ENCODE peak calls at places on chromosome 21, in seven cellular contexts. N, R, B, C, S, T and A are unnamed samples.

GRCh38 chr21:15592271-15592860 is 137.4 kb upstream of the USP25 start:
- DNase-seq in N (peak; percentile 56), R (peak; percentile 21), B (no peak), C (no peak), S (peak; percentile 71), T (no peak), A (no peak)

GRCh38 chr21:33975548-33976081 is 60.0 kb upstream of the ATP5PO start:
- DNase-seq in N (peak; percentile 74), R (no peak), B (peak; percentile 38), C (no peak), S (no peak), T (no peak), A (no peak)

GRCh38 chr21:34023691-34024381 is 49.5 kb upstream of the MRPS6 start:
- DNase-seq in N (no peak), R (no peak), B (no peak), C (no peak), S (no peak), T (no peak), A (no peak)

GRCh38 chr21:35020902-35021301 is 28.2 kb downstream of the RUNX1 start:
- DNase-seq in N (peak; percentile 66), R (no peak), B (no peak), C (no peak), S (no peak), T (no peak), A (no peak)

GRCh38 chr21:28554660-28555475 is 437.8 kb downstream of the LTN1 start:
- DNase-seq in N (peak; percentile 15), R (no peak), B (no peak), C (no peak), S (no peak), T (no peak), A (no peak)

GRCh38 chr21:15978158-15978805 is 248.5 kb downstream of the USP25 start:
- DNase-seq in N (peak; percentile 20), R (no peak), B (no peak), C (no peak), S (no peak), T (no peak), A (no peak)

GRCh38 chr21:28256420-28256831 is 736.3 kb downstream of the LTN1 start:
- DNase-seq in N (peak; percentile 18), R (no peak), B (no peak), C (no peak), S (no peak), T (no peak), A (no peak)

GRCh38 chr21:37873655-37874054 is 42.6 kb downstream of the KCNJ6 start:
- DNase-seq in N (peak; percentile 33), R (no peak), B (no peak), C (no peak), S (no peak), T (no peak), A (no peak)

GRCh38 chr21:32306021-32306780 is 7.5 kb downstream of the MRAP start:
- DNase-seq in N (no peak), R (no peak), B (no peak), C (peak; percentile 83), S (no peak), T (no peak), A (no peak)

GRCh38 chr21:17513214-17514123 is 626 bp downstream of the CXADR start:
- DNase-seq in N (peak; percentile 42), R (no peak), B (peak; percentile 1), C (no peak), S (peak; percentile 29), T (peak; percentile 23), A (no peak)

GRCh38 chr21:28857720-28858119 is 135.0 kb downstream of the LTN1 start:
- DNase-seq in N (no peak), R (no peak), B (no peak), C (no peak), S (no peak), T (no peak), A (no peak)

GRCh38 chr21:37452222-37452621 is 85.6 kb downstream of the DYRK1A start:
- DNase-seq in N (peak; percentile 86), R (no peak), B (no peak), C (no peak), S (peak; percentile 83), T (no peak), A (no peak)

DNA sequence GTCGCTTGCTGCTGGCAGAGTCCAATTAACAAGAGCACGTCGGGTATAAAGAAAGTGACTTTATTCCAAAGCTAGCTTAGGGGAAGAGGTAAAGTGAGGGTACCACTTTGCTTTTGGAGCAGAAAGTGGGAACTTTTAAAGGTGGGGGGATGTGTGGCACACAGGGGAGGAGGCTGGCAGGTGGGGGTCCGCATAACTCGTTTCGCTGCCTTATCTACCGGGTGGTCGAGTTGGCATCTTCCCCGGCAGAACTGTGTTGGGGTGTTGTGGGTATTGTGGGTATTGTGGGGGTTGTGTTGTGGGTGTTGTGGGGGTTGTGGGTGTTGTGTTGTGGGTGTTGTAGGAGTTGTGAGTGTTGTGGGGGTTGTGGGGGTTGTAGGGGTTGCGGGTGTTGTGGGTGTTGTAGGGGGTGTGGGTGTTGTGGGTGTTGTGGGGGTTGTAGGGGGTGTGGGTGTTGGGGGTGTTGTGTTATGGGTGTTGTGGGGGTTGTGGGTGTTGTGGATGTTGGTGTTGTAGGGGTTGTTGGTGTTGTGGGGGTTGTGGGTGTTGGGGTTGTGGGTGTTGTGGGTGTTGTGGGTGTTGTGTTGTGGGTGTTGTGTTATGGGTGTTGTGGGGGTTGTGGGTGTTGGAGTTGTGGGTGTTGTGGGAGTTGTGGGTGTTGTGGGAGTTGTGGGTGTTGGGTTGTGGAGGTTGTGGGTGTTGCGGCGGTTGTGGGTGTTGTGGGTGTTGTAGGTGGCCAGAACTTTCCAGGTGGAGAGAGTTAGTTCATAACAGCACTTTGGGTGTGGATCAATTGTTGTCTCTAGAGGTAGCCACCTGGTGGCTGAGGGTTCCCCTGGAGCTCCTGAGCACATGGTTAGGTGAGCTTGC is 52.7 kb downstream of the AGPAT3 start:
- DNase-seq in N (no peak), R (peak; percentile 15), B (no peak), C (no peak), S (no peak), T (no peak), A (no peak)
- H3K4me3 ChIP-seq in N (peak overlapping the region; percentile 69), R (no peak overlapping the region), B (peak overlapping the region; percentile 54), C (no peak overlapping the region), S (no peak overlapping the region), T (no peak overlapping the region), A (peak overlapping the region; percentile 46)

GRCh38 chr21:45343891-45344290 is 56.2 kb upstream of the POFUT2 start:
- DNase-seq in N (no peak), R (no peak), B (no peak), C (no peak), S (no peak), T (no peak), A (no peak)
- H3K27me3 ChIP-seq in N (peaks cover 3% of the 10 kb centered on the region), R (no peaks in the 10 kb centered on the region), B (no peaks in the 10 kb centered on the region), C (no peaks in the 10 kb centered on the region), S (no peaks in the 10 kb centered on the region), T (no peaks in the 10 kb centered on the region), A (no peaks in the 10 kb centered on the region)

GRCh38 chr21:40421121-40421520 is 425.8 kb downstream of the DSCAM start:
- DNase-seq in N (no peak), R (no peak), B (no peak), C (no peak), S (no peak), T (no peak), A (no peak)
- H3K27ac ChIP-seq in N (no peak overlapping the region), R (no peak overlapping the region), B (no peak overlapping the region), C (no peak overlapping the region), S (no peak overlapping the region), T (no peak overlapping the region), A (no peak overlapping the region)

DNA sequence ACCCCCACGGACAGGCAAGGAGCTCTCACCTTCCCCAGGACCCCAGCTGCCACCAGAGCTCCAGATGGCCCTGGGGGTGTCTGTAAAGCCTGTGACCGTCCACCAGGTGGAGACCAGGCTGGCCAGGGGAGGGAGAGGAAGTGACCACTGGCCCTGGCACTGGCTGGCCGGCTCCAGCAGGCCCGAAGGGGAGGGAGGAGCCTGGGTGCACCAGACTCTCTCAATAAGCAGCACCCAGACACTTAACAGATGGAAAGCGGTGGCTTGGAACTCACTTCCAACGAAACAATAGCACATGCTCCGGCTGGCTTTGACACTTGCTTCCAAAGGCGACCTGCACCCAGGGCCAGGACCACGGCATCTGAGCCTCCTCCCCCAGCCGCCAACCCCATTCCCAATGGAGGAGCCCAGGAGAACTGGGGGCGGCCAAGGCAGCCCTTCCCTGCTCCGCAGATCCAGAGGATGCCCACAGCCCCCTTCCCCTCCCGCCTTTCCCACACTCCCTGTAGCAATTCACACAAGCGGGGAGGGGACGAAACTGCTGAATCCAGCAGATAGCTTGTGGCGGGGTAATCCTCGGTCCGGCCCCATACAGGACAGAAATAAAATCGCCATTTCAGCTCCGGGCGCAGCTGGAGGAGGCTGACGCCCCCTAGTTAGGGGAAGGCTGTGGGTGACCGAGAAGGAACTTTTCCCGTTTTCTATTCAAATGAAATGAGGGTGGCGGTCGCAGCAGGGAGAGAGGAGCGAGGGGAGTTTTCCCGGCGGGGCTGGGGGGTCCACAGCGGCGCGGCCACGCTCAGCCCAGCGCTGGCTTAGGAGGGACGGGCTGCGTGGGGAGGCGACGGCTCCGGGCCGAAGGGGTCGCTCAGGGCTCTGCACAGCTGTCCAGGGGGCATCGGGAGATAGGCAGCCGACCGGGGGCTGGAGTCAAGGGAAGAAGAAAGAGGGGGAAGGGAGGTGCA is 612 bp upstream of the PDE9A start:
- DNase-seq in N (peak; percentile 50), R (no peak), B (no peak), C (no peak), S (peak; percentile 39), T (peak; percentile 53), A (peak; percentile 35)
- H3K4me3 ChIP-seq in N (no peak overlapping the region), R (no peak overlapping the region), B (peak overlapping the region; percentile 22), C (peak overlapping the region; percentile 53), S (no peak overlapping the region), T (peak overlapping the region; percentile 49), A (peak overlapping the region; percentile 93)